ENCODE peak calls at places on chromosomes 6 and 20, in seven cellular contexts. V, C, I, L, N, Y and A are unnamed samples.

GRCh38 chr6:30876039-30876730 is 8.1 kb upstream of the DDR1 start:
- DNase-seq in V (no peak), C (no peak), I (no peak), L (no peak), N (peak), Y (no peak), A (no peak)

GRCh38 chr20:8043687-8044278 is 24.2 kb upstream of the TMX4 start:
- DNase-seq in V (no peak), C (peak), I (peak), L (no peak), N (peak), Y (peak), A (peak)

GRCh38 chr20:7375905-7376304 is 564.4 kb downstream of the HAO1 start:
- DNase-seq in V (no peak), C (peak), I (no peak), L (no peak), N (peak), Y (peak), A (no peak)

GRCh38 chr6:19838442-19839236 is 1.5 kb downstream of the ID4 start:
- DNase-seq in V (peak), C (no peak), I (peak), L (no peak), N (peak), Y (peak), A (peak)

GRCh38 chr6:41359617-41360313 is 24.4 kb downstream of the NCR2 start:
- DNase-seq in V (peak), C (no peak), I (no peak), L (no peak), N (no peak), Y (no peak), A (no peak)

GRCh38 chr20:24782221-24782620 is 166.8 kb upstream of the CST7 start:
- DNase-seq in V (no peak), C (no peak), I (no peak), L (no peak), N (no peak), Y (no peak), A (no peak)

GRCh38 chr20:1838479-1839279 is 56.5 kb upstream of the SIRPA start:
- DNase-seq in V (no peak), C (no peak), I (peak), L (no peak), N (no peak), Y (no peak), A (no peak)

GRCh38 chr20:63381781-63382431 is 20.8 kb upstream of the CHRNA4 start:
- DNase-seq in V (peak), C (peak), I (peak), L (no peak), N (no peak), Y (no peak), A (peak)

GRCh38 chr6:152748843-152749242 is 1.8 kb upstream of the VIP start:
- DNase-seq in V (no peak), C (no peak), I (no peak), L (no peak), N (no peak), Y (no peak), A (no peak)

GRCh38 chr6:115896538-115897129 is 164.1 kb downstream of the FRK start:
- DNase-seq in V (no peak), C (peak), I (peak), L (no peak), N (peak), Y (peak), A (peak)
- TF ChIP-seq JUND in V (no peak), C (no peak), I (no peak), L (no peak), N (no peak), Y (no peak), A (no peak)

DNA sequence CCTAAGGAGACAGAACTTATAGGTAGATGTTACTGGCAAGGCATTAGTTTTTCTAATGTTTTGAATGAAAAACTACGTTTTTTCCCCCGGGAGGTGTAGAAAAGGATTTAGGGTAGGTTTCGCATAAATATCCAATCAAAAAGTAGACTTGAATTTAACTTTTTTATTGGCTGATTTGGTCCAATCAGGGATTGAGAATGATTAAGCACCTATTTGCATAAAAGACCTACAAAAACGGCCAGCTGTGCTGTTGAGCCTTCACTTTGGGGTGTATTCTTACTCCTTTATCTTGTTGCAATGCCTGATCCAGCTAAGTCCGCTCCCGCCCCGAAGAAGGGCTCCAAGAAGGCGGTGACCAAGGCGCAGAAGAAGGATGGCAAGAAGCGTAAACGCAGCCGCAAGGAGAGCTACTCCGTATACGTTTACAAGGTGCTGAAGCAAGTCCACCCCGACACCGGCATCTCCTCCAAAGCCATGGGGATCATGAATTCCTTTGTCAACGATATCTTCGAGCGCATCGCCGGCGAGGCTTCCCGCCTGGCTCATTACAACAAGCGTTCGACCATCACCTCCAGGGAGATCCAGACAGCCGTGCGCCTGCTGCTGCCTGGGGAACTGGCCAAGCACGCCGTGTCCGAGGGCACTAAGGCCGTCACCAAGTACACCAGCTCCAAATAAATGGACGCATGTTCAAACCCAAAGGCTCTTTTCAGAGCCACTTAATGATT is 113.5 kb upstream of the BTN3A2 start:
- DNase-seq in V (peak), C (peak), I (peak), L (peak), N (no peak), Y (no peak), A (peak)
- TF ChIP-seq JUND in V (no peak), C (peak), I (peak), L (no peak), N (no peak), Y (no peak), A (no peak)

GRCh38 chr6:24547243-24547642 is 52.5 kb downstream of the ALDH5A1 start:
- DNase-seq in V (peak), C (peak), I (no peak), L (no peak), N (no peak), Y (peak), A (peak)
- TF ChIP-seq JUND in V (no peak), C (no peak), I (no peak), L (no peak), N (no peak), Y (no peak), A (no peak)

GRCh38 chr6:5086294-5086890 is 1.3 kb downstream of the PPP1R3G start:
- DNase-seq in V (peak), C (no peak), I (no peak), L (no peak), N (no peak), Y (no peak), A (no peak)

GRCh38 chr6:5083813-5084191 is 1.3 kb upstream of the PPP1R3G start:
- DNase-seq in V (no peak), C (no peak), I (no peak), L (no peak), N (no peak), Y (no peak), A (no peak)

GRCh38 chr6:5084192-5084786 is 852 bp upstream of the PPP1R3G start:
- DNase-seq in V (no peak), C (peak), I (peak), L (no peak), N (no peak), Y (no peak), A (no peak)

GRCh38 chr6:5085638-5086293 is 625 bp downstream of the PPP1R3G start:
- DNase-seq in V (peak), C (no peak), I (peak), L (no peak), N (no peak), Y (no peak), A (peak)

GRCh38 chr6:5084787-5085637 is at the start of gene PPP1R3G:
- DNase-seq in V (peak), C (peak), I (peak), L (no peak), N (no peak), Y (no peak), A (peak)
- TF ChIP-seq JUND in V (no peak), C (no peak), I (no peak), L (no peak), N (no peak), Y (no peak), A (no peak)

DNA sequence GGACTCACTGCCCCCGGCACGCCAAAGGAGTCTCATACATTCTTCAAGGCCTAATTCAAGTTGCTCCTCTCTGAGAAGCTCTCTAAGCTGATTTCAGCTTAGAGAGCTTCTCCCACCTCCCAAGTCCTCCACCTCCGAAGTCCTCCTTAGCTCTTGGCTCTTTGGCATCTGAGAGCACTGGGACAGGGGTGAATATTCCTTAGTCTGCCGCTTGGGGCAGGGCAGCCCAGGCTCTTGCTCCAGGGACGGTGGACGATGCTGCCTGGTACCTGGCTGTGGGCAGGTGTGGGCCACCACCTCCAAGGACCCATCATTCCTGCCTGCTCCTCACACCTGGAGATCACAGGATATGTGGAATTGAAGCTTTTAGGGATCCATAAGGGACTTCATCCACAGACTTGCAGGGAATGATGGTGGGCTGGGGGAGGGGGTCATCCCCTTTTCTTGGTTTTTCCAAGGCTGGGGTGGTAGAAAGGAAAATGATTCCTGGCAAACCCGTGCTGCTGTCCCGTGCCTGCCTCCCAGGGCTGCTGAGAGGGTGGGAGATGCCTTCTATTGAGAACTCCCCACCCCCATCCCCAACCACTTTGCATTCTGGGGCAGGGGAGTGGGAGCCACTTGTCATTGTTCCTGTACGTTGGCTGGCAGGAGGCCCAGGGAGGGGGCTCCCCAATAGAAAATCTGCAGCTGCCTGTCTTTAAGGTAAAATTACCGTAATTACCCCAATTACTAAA is 57.4 kb downstream of the ARHGAP40 start:
- DNase-seq in V (peak), C (peak), I (peak), L (no peak), N (peak), Y (peak), A (peak)
- TF ChIP-seq JUND in V (no peak), C (no peak), I (no peak), L (no peak), N (no peak), Y (no peak), A (no peak)

GRCh38 chr6:18326980-18327379 is 60.2 kb upstream of the RNF144B start:
- DNase-seq in V (no peak), C (no peak), I (no peak), L (no peak), N (no peak), Y (no peak), A (peak)
- TF ChIP-seq JUND in V (no peak), C (no peak), I (no peak), L (no peak), N (no peak), Y (no peak), A (no peak)